ENCODE peak calls at places on chromosome 16, in ten cellular contexts. A is mammary epithelial cell; C is CD8-positive, alpha-beta T cell; Y is brain microvascular endothelial cell; Z is tibial nerve; G is PC-3; J is esophagus squamous epithelium; U is AG04450; V is IMR-90; W is suprapubic skin. L is an unnamed sample.

GRCh38 chr16:51851111-51851510 is 695.8 kb downstream of the TOX3 start:
- DNase-seq in C (no peak), G (no peak), A (peak), Z (no peak), U (no peak), W (no peak), Y (no peak), J (no peak), V (no peak), L (no peak)

GRCh38 chr16:12271006-12271405 is 294.5 kb downstream of the SNX29 start:
- DNase-seq in U (no peak), C (no peak), Z (no peak), Y (no peak), A (peak), V (peak), J (no peak), G (peak), W (no peak), L (no peak)

GRCh38 chr16:81266680-81267095 is 28.2 kb downstream of the BCO1 start:
- DNase-seq in C (no peak), Y (no peak), J (no peak), Z (no peak), A (peak), U (no peak), G (peak), W (no peak), V (no peak), L (peak)

GRCh38 chr16:81405702-81406113 is 38.9 kb upstream of the CMIP start:
- DNase-seq in V (peak), Y (peak), W (no peak), Z (no peak), C (no peak), J (no peak), G (peak), U (peak), A (peak), L (peak)

GRCh38 chr16:12920739-12921138 is 19.3 kb downstream of the SHISA9 start:
- DNase-seq in Z (no peak), A (no peak), U (no peak), G (no peak), J (no peak), W (no peak), C (no peak), V (no peak), Y (no peak), L (no peak)

GRCh38 chr16:30660424-30661251 is 2.4 kb downstream of the FBRS start:
- DNase-seq in U (no peak), Z (no peak), V (peak), G (no peak), Y (peak), W (no peak), C (peak), J (no peak), A (peak), L (no peak)

GRCh38 chr16:31181102-31181830 is 1.3 kb downstream of the FUS start:
- DNase-seq in A (peak), J (no peak), C (peak), V (peak), U (no peak), G (peak), Y (no peak), Z (no peak), W (peak), L (peak)

GRCh38 chr16:31711344-31711845 is 162.2 kb upstream of the ZNF267 start:
- DNase-seq in W (no peak), C (no peak), J (no peak), A (no peak), U (no peak), V (no peak), Y (no peak), Z (no peak), G (no peak), L (no peak)

GRCh38 chr16:13165024-13165423 is 263.6 kb downstream of the SHISA9 start:
- DNase-seq in G (no peak), J (no peak), V (no peak), C (no peak), Z (no peak), Y (no peak), A (no peak), W (no peak), U (no peak), L (no peak)

GRCh38 chr16:80612461-80613017 is 71.7 kb downstream of the DYNLRB2 start:
- DNase-seq in Y (no peak), C (no peak), W (no peak), V (no peak), U (no peak), A (no peak), Z (no peak), J (no peak), G (no peak), L (no peak)

GRCh38 chr16:569445-570254 is at the start of gene PIGQ:
- DNase-seq in Z (peak), A (peak), Y (no peak), G (peak), C (peak), V (peak), U (no peak), J (no peak), W (peak), L (peak)

GRCh38 chr16:56576585-56577299 is 11.9 kb downstream of the MT4 start:
- DNase-seq in C (peak), A (peak), J (peak), G (peak), V (peak), W (peak), Z (peak), Y (peak), U (peak), L (peak)

GRCh38 chr16:14473488-14473887 is 156.6 kb downstream of the PARN start:
- DNase-seq in Y (no peak), V (no peak), W (no peak), C (no peak), Z (no peak), J (no peak), A (no peak), U (no peak), G (no peak), L (no peak)

GRCh38 chr16:30186782-30187555 is 3.6 kb downstream of the CORO1A start:
- DNase-seq in Z (peak), U (no peak), Y (peak), W (peak), G (peak), C (peak), A (peak), J (no peak), V (no peak), L (no peak)

GRCh38 chr16:886084-886543 is 84.7 kb downstream of the LMF1 start:
- DNase-seq in A (no peak), V (peak), W (no peak), Z (no peak), U (no peak), Y (no peak), J (no peak), G (no peak), C (no peak), L (no peak)

GRCh38 chr16:89193021-89193575 is 7.2 kb downstream of the SLC22A31 start:
- DNase-seq in C (peak), W (peak), G (peak), Y (peak), V (peak), Z (no peak), U (no peak), A (no peak), J (no peak), L (peak)

GRCh38 chr16:8889893-8890548 is 7.9 kb downstream of the LITAFD start:
- DNase-seq in Z (no peak), W (no peak), U (no peak), C (no peak), Y (no peak), A (no peak), G (no peak), J (no peak), V (no peak), L (no peak)

GRCh38 chr16:27199235-27199586 is 4.1 kb upstream of the KDM8 start:
- DNase-seq in W (no peak), G (no peak), Y (no peak), Z (no peak), U (no peak), A (no peak), C (no peak), J (no peak), V (no peak), L (no peak)

GRCh38 chr16:4989391-4990006 is 31.4 kb downstream of the SEC14L5 start:
- DNase-seq in J (no peak), V (no peak), A (no peak), U (no peak), Z (no peak), G (no peak), C (no peak), W (no peak), Y (no peak), L (no peak)

DNA sequence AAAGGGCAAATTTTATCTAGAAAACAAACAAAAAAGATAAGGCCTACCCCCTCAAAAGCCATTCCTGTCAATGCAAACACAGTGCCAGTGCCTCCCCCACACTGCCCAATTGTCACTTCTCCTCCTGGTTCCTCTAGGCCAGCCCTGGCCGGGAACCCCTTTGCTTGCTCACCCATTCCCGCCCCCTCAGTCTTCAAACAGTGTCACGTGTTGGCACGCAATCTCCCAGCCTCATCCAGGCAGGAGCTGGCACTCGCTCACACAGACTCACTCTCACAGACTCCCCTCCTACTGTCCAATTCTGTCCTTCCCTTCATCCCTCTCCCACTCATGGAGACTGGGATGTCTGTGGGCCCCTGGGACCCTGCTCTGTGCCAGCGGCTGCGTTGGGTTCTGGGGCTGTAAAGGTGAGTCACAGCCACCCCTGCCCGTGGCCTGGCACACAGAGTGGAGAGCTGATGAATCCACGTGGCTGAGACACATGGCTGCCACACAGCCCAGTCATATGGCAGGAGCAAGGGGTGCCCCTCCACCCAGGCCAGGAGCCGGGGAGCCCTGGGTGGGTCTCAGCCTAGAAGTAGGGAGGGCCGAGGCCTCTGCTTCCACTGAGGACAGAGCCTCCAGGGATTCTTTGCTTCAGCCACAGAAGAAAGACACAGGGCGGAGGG is 54.8 kb downstream of the VAC14 start:
- DNase-seq in W (peak), V (peak), J (no peak), G (peak), Y (peak), Z (peak), A (peak), C (no peak), U (no peak), L (peak)
- H3K27ac ChIP-seq in W (peak), V (peak), J (peak), G (peak), Y (peak), Z (peak), A (peak), C (peak), U (peak), L (peak)

GRCh38 chr16:54842743-54843423 is 87.8 kb upstream of the IRX5 start:
- DNase-seq in U (no peak), G (no peak), V (no peak), Z (no peak), C (no peak), Y (no peak), J (no peak), W (no peak), A (no peak), L (no peak)

GRCh38 chr16:54847207-54847606 is 83.5 kb upstream of the IRX5 start:
- DNase-seq in C (no peak), G (no peak), Z (no peak), W (no peak), V (no peak), U (no peak), J (no peak), Y (no peak), A (peak), L (peak)

GRCh38 chr16:54847609-54848008 is 83.1 kb upstream of the IRX5 start:
- DNase-seq in V (no peak), U (no peak), Y (no peak), J (no peak), W (no peak), G (no peak), A (no peak), C (no peak), Z (no peak), L (no peak)

GRCh38 chr16:54843424-54843750 is 87.3 kb upstream of the IRX5 start:
- DNase-seq in V (no peak), G (no peak), C (no peak), Z (no peak), A (peak), W (no peak), Y (no peak), J (no peak), U (no peak), L (no peak)

DNA sequence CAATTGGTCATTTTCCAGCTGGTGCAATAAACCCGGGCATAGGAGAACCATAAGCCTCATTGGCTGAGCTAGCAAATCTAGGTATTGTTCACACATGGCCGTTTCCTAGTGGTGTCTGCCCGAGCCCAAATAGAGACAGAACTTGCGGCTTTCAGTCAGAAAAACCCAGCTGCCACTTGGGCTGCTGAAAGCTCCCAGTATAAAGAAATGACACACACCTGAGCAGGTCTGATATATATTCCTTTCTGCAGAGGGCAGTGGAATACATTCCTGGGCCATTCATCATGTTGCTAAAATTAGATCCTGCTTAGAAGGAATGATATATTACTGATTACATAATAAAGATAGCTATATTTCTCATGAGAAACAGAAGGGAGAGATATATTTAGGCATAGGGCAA is 83.9 kb upstream of the IRX5 start:
- DNase-seq in V (no peak), G (peak), C (no peak), Y (no peak), U (no peak), J (no peak), Z (no peak), A (peak), W (no peak), L (peak)
- TF ChIP-seq CTCF in V (no peak), G (no peak), C (no peak), Y (no peak), U (no peak), J (no peak), Z (no peak), A (peak), W (no peak), L (no peak)

DNA sequence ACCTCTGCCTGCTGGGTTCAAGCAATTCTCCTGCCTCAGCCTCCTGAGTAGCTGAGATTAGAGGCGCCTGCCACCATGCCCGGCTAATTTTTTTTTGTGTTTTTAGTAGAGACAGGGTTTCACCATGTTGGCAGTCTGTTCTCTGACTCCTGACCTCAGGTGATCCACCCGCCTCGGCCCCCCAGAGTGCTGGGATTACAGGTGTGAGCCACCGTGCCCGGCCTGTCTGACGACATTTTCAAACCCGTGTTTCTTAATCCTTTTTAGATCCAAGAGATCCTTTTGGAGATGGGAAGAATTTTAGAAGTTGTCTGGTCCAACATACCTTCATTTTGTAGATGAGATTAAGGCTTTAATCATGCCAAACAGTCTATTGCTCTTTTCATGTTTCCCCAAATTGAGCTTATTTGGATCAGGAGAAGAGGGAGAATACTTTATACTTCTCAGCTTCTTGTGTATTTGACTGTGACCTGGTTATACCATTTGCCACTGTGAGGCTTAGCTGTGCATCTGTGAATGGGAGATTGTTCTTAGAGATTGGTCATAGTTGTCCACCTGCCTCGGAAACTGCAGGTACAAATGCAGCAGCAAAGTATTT is 25.8 kb downstream of the USP10 start:
- DNase-seq in Z (no peak), J (no peak), C (no peak), G (no peak), U (no peak), Y (no peak), V (no peak), A (no peak), W (no peak), L (no peak)
- H3K27ac ChIP-seq in Z (peak), J (peak), C (no peak), G (no peak), U (no peak), Y (no peak), V (no peak), A (no peak), W (no peak), L (peak)

GRCh38 chr16:66013497-66013896 is 353.0 kb upstream of the CDH5 start:
- DNase-seq in Y (no peak), G (no peak), V (no peak), U (no peak), C (no peak), Z (no peak), A (no peak), J (no peak), W (no peak), L (no peak)

GRCh38 chr16:66020061-66020460 is 346.4 kb upstream of the CDH5 start:
- DNase-seq in V (peak), C (no peak), Y (peak), W (no peak), A (no peak), Z (no peak), G (peak), J (no peak), U (no peak), L (no peak)

DNA sequence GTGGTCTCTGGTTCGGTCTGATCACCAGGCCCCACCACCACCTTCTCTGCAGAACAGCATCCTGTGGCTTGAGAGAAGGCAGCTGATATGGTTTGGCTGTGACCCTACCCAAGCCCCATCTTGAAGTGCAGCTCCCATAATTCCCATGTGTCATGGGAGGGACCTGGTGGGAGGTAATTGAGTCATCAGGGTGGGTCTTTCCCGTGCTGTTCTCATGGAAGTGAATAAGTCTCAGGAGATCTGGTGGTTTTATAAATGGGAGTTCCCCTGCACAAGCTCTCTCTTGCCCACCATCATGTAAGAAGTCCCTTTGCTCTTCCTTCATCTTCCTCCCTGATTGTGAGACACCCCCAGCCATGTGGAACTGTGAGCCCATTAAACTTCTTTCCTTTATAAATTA is 352.3 kb upstream of the CDH5 start:
- DNase-seq in W (no peak), J (no peak), U (no peak), V (no peak), G (no peak), A (peak), Y (no peak), Z (no peak), C (no peak), L (no peak)
- TF ChIP-seq CTCF in W (no peak), J (no peak), U (no peak), V (no peak), G (no peak), A (no peak), Y (no peak), Z (no peak), C (no peak), L (no peak)